ENCODE peak calls at places on chromosomes 3 and 15, in eight cellular contexts. L is endothelial cell of umbilical vein; B is body of pancreas; I is right lobe of liver; T is upper lobe of left lung; Y is naive thymus-derived CD4-positive, alpha-beta T cell; E is ovary; V is astrocyte. K is an unnamed sample.
A peak's percentile ranks its signal among the peaks of the same experiment; 100 is the strongest.

GRCh38 chr3:136378011-136378410 is 127.9 kb downstream of the PCCB start:
- DNase-seq in L (no peak), B (no peak), I (no peak), T (no peak), Y (no peak), E (no peak), V (no peak), K (no peak)

GRCh38 chr15:81018197-81018596 is 17.5 kb downstream of the TLNRD1 start:
- DNase-seq in L (no peak), B (no peak), I (no peak), T (no peak), Y (no peak), E (no peak), V (no peak), K (no peak)

GRCh38 chr15:80587816-80588456 is 107.2 kb upstream of the ABHD17C start:
- DNase-seq in L (no peak), B (no peak), I (no peak), T (no peak), Y (no peak), E (no peak), V (peak; percentile 76), K (no peak)

GRCh38 chr3:102451556-102451955 is 16.7 kb downstream of the ZPLD1 start:
- DNase-seq in L (no peak), B (no peak), I (no peak), T (no peak), Y (no peak), E (no peak), V (no peak), K (no peak)

GRCh38 chr15:85494035-85494793 is 113.8 kb downstream of the AKAP13 start:
- DNase-seq in L (peak; percentile 76), B (no peak), I (no peak), T (no peak), Y (no peak), E (no peak), V (peak; percentile 92), K (no peak)

GRCh38 chr3:49248828-49249227 is 28.2 kb downstream of the C3orf62 start:
- DNase-seq in L (peak; percentile 29), B (no peak), I (no peak), T (peak; percentile 45), Y (no peak), E (no peak), V (no peak), K (no peak)

GRCh38 chr3:185659942-185660921 is 74.1 kb downstream of the SENP2 start:
- DNase-seq in L (peak; percentile 84), B (peak; percentile 83), I (peak; percentile 76), T (peak; percentile 83), Y (peak; percentile 46), E (peak; percentile 80), V (peak; percentile 56), K (no peak)

GRCh38 chr3:181052256-181052655 is 62.7 kb upstream of the DNAJC19 start:
- DNase-seq in L (no peak), B (no peak), I (no peak), T (no peak), Y (no peak), E (no peak), V (peak; percentile 63), K (no peak)

GRCh38 chr15:55403531-55403930 is 4.6 kb downstream of the CCPG1 start:
- DNase-seq in L (peak; percentile 61), B (no peak), I (no peak), T (no peak), Y (no peak), E (no peak), V (peak; percentile 37), K (no peak)

GRCh38 chr3:130834476-130834875 is 59.4 kb upstream of the ATP2C1 start:
- DNase-seq in L (no peak), B (no peak), I (no peak), T (no peak), Y (no peak), E (no peak), V (peak; percentile 23), K (no peak)

GRCh38 chr3:129315386-129315991 is 36.8 kb downstream of the HMCES start:
- DNase-seq in L (peak; percentile 49), B (peak; percentile 55), I (no peak), T (peak; percentile 49), Y (peak; percentile 45), E (peak; percentile 64), V (no peak), K (no peak)

GRCh38 chr3:131360191-131360590 is 21.4 kb upstream of the NUDT16 start:
- DNase-seq in L (no peak), B (no peak), I (no peak), T (no peak), Y (no peak), E (no peak), V (no peak), K (no peak)

GRCh38 chr3:16266714-16267113 is 1.7 kb downstream of the OXNAD1 start:
- DNase-seq in L (no peak), B (no peak), I (no peak), T (no peak), Y (no peak), E (no peak), V (no peak), K (no peak)

GRCh38 chr15:81378438-81378837 is 4.4 kb upstream of the TMC3 start:
- DNase-seq in L (no peak), B (no peak), I (no peak), T (no peak), Y (no peak), E (no peak), V (no peak), K (no peak)

GRCh38 chr15:91348812-91349500 is 248.9 kb downstream of the SV2B start:
- DNase-seq in L (no peak), B (no peak), I (no peak), T (no peak), Y (no peak), E (no peak), V (peak; percentile 49), K (no peak)

GRCh38 chr3:15520185-15520584 is 1.3 kb downstream of the COLQ start:
- DNase-seq in L (no peak), B (no peak), I (no peak), T (no peak), Y (no peak), E (no peak), V (no peak), K (no peak)

GRCh38 chr15:33910741-33911140 is 57.6 kb upstream of the CHRM5 start:
- DNase-seq in L (peak; percentile 24), B (no peak), I (no peak), T (no peak), Y (no peak), E (no peak), V (peak; percentile 64), K (no peak)

GRCh38 chr15:65194826-65195541 is 9.8 kb upstream of the CLPX start:
- DNase-seq in L (no peak), B (no peak), I (no peak), T (no peak), Y (no peak), E (no peak), V (no peak), K (no peak)

GRCh38 chr3:12798559-12799179 is 2.2 kb downstream of the CAND2 start:
- DNase-seq in L (no peak), B (no peak), I (no peak), T (no peak), Y (no peak), E (no peak), V (no peak), K (no peak)

GRCh38 chr3:183114374-183114773 is 15.1 kb upstream of the MCCC1 start:
- DNase-seq in L (no peak), B (no peak), I (no peak), T (no peak), Y (no peak), E (no peak), V (no peak), K (no peak)

GRCh38 chr3:147937891-147938290 is 528.7 kb downstream of the ZIC1 start:
- DNase-seq in L (no peak), B (no peak), I (no peak), T (no peak), Y (no peak), E (no peak), V (no peak), K (no peak)
- H3K4me1 ChIP-seq in L (peaks cover under 1% of the 10 kb centered on the region), B (no peaks in the 10 kb centered on the region), I (no peaks in the 10 kb centered on the region), T (no peaks in the 10 kb centered on the region), Y (no peaks in the 10 kb centered on the region), E (no peaks in the 10 kb centered on the region), V (peaks cover 10% of the 10 kb centered on the region), K (no peaks in the 10 kb centered on the region)

GRCh38 chr15:36950371-36950770 is 150.0 kb downstream of the MEIS2 start:
- DNase-seq in L (no peak), B (no peak), I (no peak), T (no peak), Y (no peak), E (no peak), V (no peak), K (no peak)

GRCh38 chr15:36948982-36949381 is 151.4 kb downstream of the MEIS2 start:
- DNase-seq in L (no peak), B (no peak), I (no peak), T (no peak), Y (no peak), E (no peak), V (peak; percentile 52), K (no peak)

GRCh38 chr15:36954486-36954885 is 145.9 kb downstream of the MEIS2 start:
- DNase-seq in L (no peak), B (no peak), I (no peak), T (no peak), Y (no peak), E (no peak), V (peak; percentile 89), K (no peak)

GRCh38 chr15:36953346-36953745 is 147.0 kb downstream of the MEIS2 start:
- DNase-seq in L (no peak), B (no peak), I (no peak), T (no peak), Y (no peak), E (no peak), V (peak; percentile 62), K (no peak)

DNA sequence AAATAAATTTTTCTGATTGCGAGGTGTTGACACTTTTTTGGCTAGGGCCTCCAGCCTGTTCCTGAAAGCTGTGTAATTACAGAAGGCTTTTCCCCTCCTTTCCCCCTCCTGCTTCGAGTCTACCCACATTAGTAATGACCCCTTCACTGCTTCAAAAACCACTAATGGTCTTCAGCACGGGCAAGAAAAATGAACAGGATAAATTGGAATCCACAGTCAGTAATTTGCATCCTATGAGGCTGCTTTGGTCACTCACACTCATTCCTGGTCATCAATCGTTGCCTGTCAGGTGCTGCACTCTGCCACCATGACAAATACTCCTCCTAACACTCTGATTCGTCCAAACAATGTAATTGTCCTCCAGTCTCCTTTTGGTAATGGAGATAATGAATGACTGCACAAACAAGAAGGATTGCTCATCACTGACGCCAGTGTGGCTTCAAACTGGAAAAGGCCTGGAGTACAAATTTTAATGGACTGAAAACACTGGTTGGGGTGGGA is 148.6 kb downstream of the MEIS2 start:
- DNase-seq in L (peak; percentile 10), B (no peak), I (no peak), T (no peak), Y (no peak), E (no peak), V (peak; percentile 99), K (no peak)
- H3K27ac ChIP-seq in L (no peak overlapping the region), B (no peak overlapping the region), I (no peak overlapping the region), T (no peak overlapping the region), Y (no peak overlapping the region), E (no peak overlapping the region), V (no peak overlapping the region), K (no peak overlapping the region)

GRCh38 chr3:176075046-176075445 is 1122.2 kb downstream of the TBL1XR1 start:
- DNase-seq in L (no peak), B (no peak), I (no peak), T (no peak), Y (no peak), E (no peak), V (no peak), K (no peak)
- H3K9me3 ChIP-seq in L (no peaks in the 10 kb centered on the region), B (peaks cover 3% of the 10 kb centered on the region), I (no peaks in the 10 kb centered on the region), T (no peaks in the 10 kb centered on the region), Y (no peaks in the 10 kb centered on the region), E (no peaks in the 10 kb centered on the region), V (no peaks in the 10 kb centered on the region), K (peaks cover 3% of the 10 kb centered on the region)

GRCh38 chr3:105678017-105678416 is 190.8 kb downstream of the CBLB start:
- DNase-seq in L (no peak), B (no peak), I (no peak), T (no peak), Y (no peak), E (no peak), V (peak; percentile 26), K (no peak)
- H3K4me1 ChIP-seq in L (no peaks in the 10 kb centered on the region), B (peaks cover 8% of the 10 kb centered on the region), I (no peaks in the 10 kb centered on the region), T (no peaks in the 10 kb centered on the region), Y (no peaks in the 10 kb centered on the region), E (peaks cover 1% of the 10 kb centered on the region), V (no peaks in the 10 kb centered on the region), K (peaks cover 6% of the 10 kb centered on the region)

K was measured in ascending aorta.